ENCODE peak calls at places on chromosomes 16 and 17, in four cellular contexts. S is EH, A is iris pigment epithelial cell, I is RWPE1. B is an unnamed sample.
A peak's percentile ranks its signal among the peaks of the same experiment; 100 is the strongest.

GRCh38 chr16:1275791-1276579 is 20.1 kb downstream of the TPSD1 start:
- DNase-seq in A (no peak), S (no peak), I (no peak), B (no peak)

GRCh38 chr16:67240506-67240905 is 6.8 kb downstream of the FHOD1 start:
- DNase-seq in I (no peak), A (peak; percentile 39), S (peak; percentile 74), B (no peak)

GRCh38 chr17:19642373-19642893 is 6.1 kb upstream of the ALDH3A2 start:
- DNase-seq in I (no peak), A (no peak), S (no peak), B (no peak)

GRCh38 chr16:56610609-56611111 is 2.3 kb downstream of the MT2A start:
- DNase-seq in S (peak; percentile 73), I (no peak), A (peak; percentile 70), B (peak; percentile 66)

GRCh38 chr17:41308251-41308917 is 725 bp downstream of the KRTAP16-1 start:
- DNase-seq in S (peak; percentile 10), A (no peak), I (no peak), B (no peak)

GRCh38 chr17:7042507-7043194 is 1.2 kb downstream of the SLC16A11 start:
- DNase-seq in S (no peak), A (no peak), I (no peak), B (no peak)

GRCh38 chr16:24041834-24042631 is 206.2 kb downstream of the PRKCB start:
- DNase-seq in I (peak; percentile 73), S (peak; percentile 61), A (peak; percentile 52), B (peak; percentile 54)

GRCh38 chr16:53507464-53508180 is 4.6 kb upstream of the AKTIP start:
- DNase-seq in S (no peak), I (no peak), A (no peak), B (no peak)

GRCh38 chr17:73427198-73427597 is 115.4 kb upstream of the CDC42EP4 start:
- DNase-seq in I (no peak), S (no peak), A (no peak), B (no peak)

B was measured in fibroblast of the aortic adventitia.